ENCODE peak calls at places on chromosomes 3 and 15, in ten cellular contexts. U is A549, E is WTC11, B is HCT116, P is GM12878, V is NB4, X is HepG2, J is K562, Y is H1, M is SK-N-SH. K is an unnamed sample.

GRCh38 chr15:94324117-94324826 is 92.9 kb downstream of the MCTP2 start:
- DNase-seq in J (peak), B (peak), X (peak), Y (peak), M (peak), V (peak), U (peak), P (peak), E (peak), K (peak)

GRCh38 chr15:88262064-88262463 is 5.5 kb upstream of the NTRK3 start:
- DNase-seq in U (peak), B (no peak), M (no peak), E (no peak), P (no peak), J (no peak), V (no peak), X (no peak), Y (no peak), K (no peak)

GRCh38 chr3:159669024-159669476 is 319.6 kb upstream of the IL12A start:
- DNase-seq in Y (no peak), B (no peak), E (no peak), J (no peak), P (no peak), V (peak), X (no peak), U (peak), M (no peak), K (peak)

GRCh38 chr3:123322866-123323265 is 121.1 kb downstream of the SEC22A start:
- DNase-seq in V (no peak), P (no peak), Y (no peak), M (no peak), U (no peak), J (no peak), B (no peak), E (no peak), X (no peak), K (no peak)

GRCh38 chr3:54122802-54123537 is 618 bp downstream of the CACNA2D3 start:
- DNase-seq in J (no peak), U (no peak), Y (no peak), E (no peak), V (no peak), X (no peak), M (peak), B (no peak), P (no peak), K (no peak)

GRCh38 chr15:48905216-48905615 is 27.3 kb downstream of the EID1 start:
- DNase-seq in E (no peak), U (no peak), Y (no peak), X (no peak), M (no peak), B (no peak), J (no peak), V (no peak), P (no peak), K (no peak)

GRCh38 chr3:132394334-132394733 is 23.0 kb upstream of the DNAJC13 start:
- DNase-seq in P (no peak), E (no peak), X (no peak), Y (no peak), M (peak), U (no peak), V (no peak), B (no peak), J (no peak), K (peak)

GRCh38 chr3:28250999-28251398 is 9.6 kb downstream of the CMC1 start:
- DNase-seq in V (peak), J (no peak), X (no peak), M (no peak), P (no peak), Y (no peak), E (no peak), B (no peak), U (no peak), K (no peak)

GRCh38 chr3:84985795-84986194 is 27.0 kb downstream of the CADM2 start:
- DNase-seq in X (no peak), E (no peak), J (no peak), Y (no peak), V (no peak), M (no peak), B (no peak), P (no peak), U (no peak), K (no peak)

GRCh38 chr3:81033185-81033584 is 728.3 kb downstream of the GBE1 start:
- DNase-seq in M (no peak), P (no peak), Y (no peak), B (no peak), J (no peak), E (no peak), X (no peak), V (no peak), U (no peak), K (no peak)

GRCh38 chr3:130849111-130849552 is 44.8 kb upstream of the ATP2C1 start:
- DNase-seq in M (no peak), J (peak), X (no peak), E (peak), P (no peak), Y (no peak), V (peak), B (no peak), U (no peak), K (no peak)

GRCh38 chr3:187150599-187150998 is 11.3 kb upstream of the RPL39L start:
- DNase-seq in E (peak), V (peak), J (peak), M (no peak), U (no peak), Y (no peak), X (peak), P (no peak), B (no peak), K (peak)

GRCh38 chr15:39154776-39155175 is 426.1 kb upstream of the THBS1 start:
- DNase-seq in J (no peak), V (no peak), P (no peak), X (no peak), Y (no peak), U (no peak), E (no peak), B (no peak), M (no peak), K (no peak)

GRCh38 chr15:93046120-93046519 is 42.9 kb downstream of the RGMA start:
- DNase-seq in M (no peak), U (no peak), P (no peak), E (no peak), J (no peak), B (no peak), V (no peak), Y (no peak), X (no peak), K (no peak)

GRCh38 chr3:69406156-69406555 is 20.3 kb upstream of the FRMD4B start:
- DNase-seq in X (no peak), M (no peak), V (no peak), P (no peak), E (no peak), B (no peak), Y (no peak), J (no peak), U (no peak), K (peak)

GRCh38 chr3:125202197-125202596 is 10.4 kb downstream of the SLC12A8 start:
- DNase-seq in B (no peak), P (no peak), X (no peak), Y (no peak), M (no peak), V (peak), J (peak), E (peak), U (peak), K (no peak)

GRCh38 chr15:34370643-34371042 is 3.6 kb upstream of the LPCAT4 start:
- DNase-seq in M (no peak), V (no peak), Y (no peak), B (no peak), U (no peak), X (no peak), E (no peak), P (no peak), J (no peak), K (no peak)

GRCh38 chr3:100653731-100654309 is 44.4 kb downstream of the ADGRG7 start:
- DNase-seq in U (no peak), Y (no peak), E (peak), J (peak), P (no peak), B (no peak), M (no peak), X (no peak), V (no peak), K (no peak)

GRCh38 chr3:13593615-13594014 is 44.7 kb downstream of the FBLN2 start:
- DNase-seq in Y (no peak), B (no peak), P (no peak), M (no peak), E (no peak), V (no peak), U (no peak), X (no peak), J (no peak), K (no peak)

GRCh38 chr3:107211608-107212007 is 165.6 kb upstream of the CCDC54 start:
- DNase-seq in J (no peak), E (no peak), Y (no peak), M (no peak), B (no peak), X (no peak), V (no peak), U (no peak), P (no peak), K (no peak)

GRCh38 chr3:42960282-42960681 is 18.8 kb upstream of the GASK1A start:
- DNase-seq in V (no peak), P (no peak), Y (no peak), U (no peak), X (no peak), E (no peak), M (no peak), J (no peak), B (no peak), K (peak)

GRCh38 chr3:167716920-167717319 is 17.8 kb downstream of the PDCD10 start:
- DNase-seq in M (no peak), B (no peak), Y (no peak), E (no peak), X (peak), U (peak), V (no peak), P (no peak), J (no peak), K (no peak)

GRCh38 chr3:192889694-192890093 is 28.0 kb downstream of the MB21D2 start:
- DNase-seq in J (no peak), M (no peak), Y (no peak), V (no peak), E (no peak), U (no peak), X (no peak), B (no peak), P (no peak), K (peak)

GRCh38 chr15:77988386-77989301 is 88.9 kb downstream of the TBC1D2B start:
- DNase-seq in Y (no peak), B (no peak), X (no peak), J (no peak), V (no peak), P (no peak), U (no peak), E (no peak), M (no peak), K (no peak)

GRCh38 chr3:182970811-182971418 is 9.4 kb downstream of the DCUN1D1 start:
- DNase-seq in J (no peak), E (no peak), X (peak), U (no peak), B (no peak), M (no peak), P (no peak), Y (no peak), V (no peak), K (no peak)

GRCh38 chr15:22831473-22831872 is 7.0 kb upstream of the NIPA2 start:
- DNase-seq in B (no peak), V (no peak), J (no peak), M (no peak), X (no peak), E (no peak), P (no peak), U (peak), Y (no peak), K (no peak)

GRCh38 chr3:46359748-46360509 is 6.0 kb downstream of the CCR2 start:
- DNase-seq in U (no peak), E (no peak), J (no peak), B (no peak), V (peak), Y (no peak), P (peak), X (no peak), M (no peak), K (no peak)

GRCh38 chr3:41026394-41027177 is 172.7 kb upstream of the CTNNB1 start:
- DNase-seq in Y (no peak), X (peak), E (no peak), M (peak), P (no peak), J (peak), V (peak), B (no peak), U (peak), K (peak)

GRCh38 chr3:129228891-129229585 is 20.4 kb upstream of the COPG1 start:
- DNase-seq in J (peak), Y (no peak), P (no peak), M (peak), V (peak), E (peak), U (peak), B (no peak), X (peak), K (peak)

DNA sequence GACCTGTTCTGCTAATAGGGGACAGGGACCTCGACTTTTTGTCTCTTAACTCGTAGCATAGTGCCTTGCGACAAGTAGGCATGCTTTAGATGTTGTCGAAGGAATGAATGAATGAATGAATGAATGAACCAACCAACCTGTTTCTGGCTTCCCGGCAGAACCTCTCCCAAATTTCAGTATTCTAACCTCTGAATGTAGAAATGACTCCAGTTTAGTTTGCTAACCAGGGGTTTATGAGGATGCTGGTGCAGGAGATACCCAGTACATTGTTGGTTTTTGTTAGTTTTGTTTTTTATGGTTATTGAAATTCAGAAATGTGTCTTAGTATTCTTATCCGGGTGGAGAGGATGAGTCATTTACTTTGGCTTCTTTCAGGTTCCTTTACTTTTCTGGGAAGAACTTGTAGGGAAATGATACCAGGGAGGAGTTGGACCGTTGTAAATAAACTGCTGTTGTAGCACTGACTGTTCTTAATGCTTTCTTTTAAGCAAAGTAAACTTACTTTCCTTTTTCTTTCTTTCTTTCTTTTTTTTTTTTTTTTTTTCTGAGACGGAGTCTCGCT is 29.6 kb upstream of the EHHADH start:
- DNase-seq in M (no peak), J (no peak), B (peak), X (no peak), V (no peak), U (peak), E (no peak), P (no peak), Y (no peak), K (peak)
- TF ChIP-seq MAX in M (no peak), J (no peak), B (no peak), X (no peak), V (no peak), U (no peak), E (no peak), P (no peak), Y (no peak), K (no peak)

DNA sequence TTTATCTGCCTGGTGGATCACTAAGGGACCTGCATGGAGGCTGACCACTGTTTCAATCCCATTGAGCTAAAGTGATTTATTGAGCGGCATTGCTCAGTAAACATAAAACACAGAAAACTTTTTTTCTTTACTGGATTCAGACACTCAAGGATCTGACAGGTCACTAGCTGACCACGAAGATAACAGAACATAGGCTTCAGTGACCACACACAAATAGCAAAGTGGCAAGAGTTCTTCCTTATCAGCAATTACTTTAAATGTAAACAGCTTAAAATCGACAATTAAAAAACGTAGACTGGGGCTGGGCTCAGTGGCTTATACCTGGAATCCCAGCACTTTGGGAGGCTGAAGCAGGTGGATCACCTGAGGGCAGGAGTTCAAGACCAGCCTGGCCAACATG is 48.7 kb downstream of the STAG1 start:
- DNase-seq in M (no peak), J (peak), B (no peak), X (no peak), E (no peak), Y (no peak), U (no peak), V (no peak), P (no peak), K (no peak)
- TF ChIP-seq MAX in M (no peak), J (no peak), B (no peak), X (no peak), E (no peak), Y (no peak), U (no peak), V (no peak), P (no peak), K (no peak)

DNA sequence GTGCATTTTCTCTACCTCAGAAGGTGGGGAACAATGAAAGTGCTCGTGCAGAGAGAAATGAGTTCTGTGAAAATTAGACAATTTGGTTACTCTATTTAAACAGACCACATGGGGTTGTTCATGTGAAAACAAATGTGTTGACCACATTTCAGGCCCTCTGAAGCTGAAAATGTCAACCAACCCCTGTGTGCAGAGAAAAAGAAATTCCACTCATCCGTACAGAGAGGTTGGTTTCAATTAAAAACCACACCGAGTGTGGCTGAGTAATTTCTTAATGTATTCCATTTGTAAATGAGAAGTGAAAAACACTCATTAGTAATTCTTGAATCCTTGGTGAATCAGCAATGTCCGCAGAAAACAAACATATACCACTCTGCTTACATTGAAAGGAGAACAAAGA is 46.9 kb upstream of the SLC7A14 start:
- DNase-seq in V (no peak), Y (no peak), B (no peak), P (peak), J (peak), U (no peak), E (no peak), X (no peak), M (no peak), K (no peak)
- TF ChIP-seq MAX in V (no peak), Y (no peak), B (no peak), P (no peak), J (no peak), U (no peak), E (no peak), X (no peak), M (no peak), K (no peak)

GRCh38 chr3:112811917-112812660 is 34.6 kb downstream of the CD200R1L start:
- DNase-seq in P (no peak), E (no peak), M (no peak), J (peak), Y (no peak), X (no peak), V (peak), U (no peak), B (no peak), K (no peak)
- TF ChIP-seq MAX in P (no peak), E (no peak), M (no peak), J (no peak), Y (no peak), X (no peak), V (peak), U (no peak), B (no peak), K (no peak)

GRCh38 chr15:52114656-52115055 is 2.1 kb upstream of the BCL2L10 start:
- DNase-seq in B (no peak), J (no peak), E (no peak), M (no peak), P (no peak), V (no peak), U (no peak), X (no peak), Y (no peak), K (peak)
- TF ChIP-seq MAX in B (no peak), J (no peak), E (no peak), M (no peak), P (no peak), V (no peak), U (no peak), X (no peak), Y (no peak), K (no peak)

GRCh38 chr3:17749705-17750293 is 7.4 kb upstream of the TBC1D5 start:
- DNase-seq in J (no peak), E (no peak), M (no peak), U (no peak), B (no peak), X (no peak), V (no peak), Y (no peak), P (no peak), K (no peak)
- TF ChIP-seq MAX in J (no peak), E (no peak), M (no peak), U (no peak), B (no peak), X (no peak), V (no peak), Y (no peak), P (no peak), K (no peak)

DNA sequence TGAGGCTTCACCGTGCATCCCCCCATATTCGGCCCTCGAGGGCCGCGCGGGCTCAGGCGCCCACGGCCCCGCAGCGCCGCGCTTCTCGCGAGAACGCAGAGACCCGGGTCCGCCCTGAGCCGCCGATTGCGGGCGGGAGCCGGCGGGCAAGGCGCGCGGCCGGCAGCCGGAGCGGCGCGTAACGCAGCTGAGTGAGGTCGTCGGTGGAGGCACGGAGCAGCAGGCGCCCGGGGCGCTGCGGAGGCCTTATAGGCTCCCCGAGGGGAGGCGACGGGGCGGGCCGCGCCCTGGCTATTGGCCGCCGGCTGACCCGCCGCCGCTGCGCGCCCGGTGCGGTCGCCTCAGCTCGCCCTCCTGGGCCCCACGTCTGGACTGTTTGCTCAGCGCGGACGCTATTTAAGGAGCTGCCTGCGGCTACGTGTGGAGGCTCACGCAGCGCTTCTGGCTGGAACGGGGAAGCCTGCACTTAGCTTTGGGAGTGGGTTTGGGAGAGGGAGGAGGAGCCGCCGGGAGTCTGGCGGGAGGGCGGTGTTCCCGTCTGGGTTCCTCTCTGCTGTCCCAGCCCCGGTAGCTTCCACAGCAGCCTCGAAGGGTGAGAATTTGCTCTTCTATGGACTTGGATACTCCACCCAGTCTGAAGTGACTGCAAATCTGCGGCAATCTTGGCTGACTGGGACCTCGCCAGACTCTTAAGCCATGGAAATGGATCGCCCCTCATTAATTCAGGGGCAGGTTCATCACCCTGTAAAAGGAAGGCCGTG is at the start of gene PLOD2:
- DNase-seq in B (peak), Y (peak), U (peak), M (peak), V (no peak), P (no peak), J (peak), E (peak), X (peak), K (peak)
- TF ChIP-seq MAX in B (no peak), Y (peak), U (no peak), M (no peak), V (no peak), P (no peak), J (no peak), E (peak), X (peak), K (no peak)

DNA sequence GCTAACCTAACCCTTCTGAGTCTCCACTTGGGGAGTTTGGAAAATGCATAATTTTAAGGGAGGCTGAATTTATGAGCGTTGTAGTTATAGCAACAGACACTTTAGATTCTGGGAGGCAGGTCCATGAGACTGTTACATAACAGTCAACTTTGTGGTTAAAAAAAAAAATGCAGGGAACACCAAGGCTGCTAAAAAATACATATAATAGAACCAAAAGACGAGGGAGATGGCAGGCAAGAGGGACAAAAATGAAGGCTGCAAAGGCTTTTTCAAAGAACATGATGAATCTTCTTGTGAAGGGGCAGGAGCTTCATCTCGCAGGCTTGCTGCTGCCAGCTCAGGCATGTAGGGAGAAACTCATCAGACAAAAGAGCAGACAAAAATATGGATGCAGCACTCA is 244.0 kb downstream of the SHQ1 start:
- DNase-seq in Y (no peak), E (no peak), U (no peak), P (no peak), J (no peak), M (no peak), B (no peak), V (no peak), X (no peak), K (no peak)
- TF ChIP-seq MAX in Y (no peak), E (no peak), U (no peak), P (no peak), J (no peak), M (no peak), B (no peak), V (no peak), X (no peak), K (no peak)

K was measured in endothelial cell of umbilical vein.